ENCODE peak calls at places on chromosomes 11 and 22, in ten cellular contexts. A is fibroblast of pulmonary artery, Q is SW 1271, K is COR-L47, X is stromal cell of bone marrow, N is neural progenitor cell, V is GM04503, H is left colon, E is cardiac fibroblast, S is ELR. W is an unnamed sample.

GRCh38 chr22:38452373-38453064 is 2.5 kb downstream of the KCNJ4 start:
- DNase-seq in A (peak), Q (no peak), K (no peak), X (no peak), N (no peak), V (no peak), H (no peak), E (no peak), S (no peak), W (no peak)

GRCh38 chr11:131841028-131841427 is 470.6 kb downstream of the NTM start:
- DNase-seq in A (peak), Q (no peak), K (no peak), X (peak), N (no peak), V (no peak), H (no peak), E (peak), S (no peak), W (peak)

GRCh38 chr11:108774037-108774436 is 109.2 kb downstream of the DDX10 start:
- DNase-seq in A (no peak), Q (no peak), K (no peak), X (no peak), N (no peak), V (no peak), H (no peak), E (no peak), S (no peak), W (no peak)

GRCh38 chr11:82216927-82217570 is 516.6 kb downstream of the FAM181B start:
- DNase-seq in A (no peak), Q (no peak), K (no peak), X (no peak), N (no peak), V (no peak), H (no peak), E (no peak), S (no peak), W (no peak)

GRCh38 chr11:45145421-45146071 is 893 bp upstream of the PRDM11 start:
- DNase-seq in A (peak), Q (no peak), K (peak), X (peak), N (peak), V (no peak), H (peak), E (peak), S (peak), W (peak)

GRCh38 chr11:65502852-65503603 is 4.2 kb downstream of the MALAT1 start:
- DNase-seq in A (peak), Q (no peak), K (no peak), X (peak), N (no peak), V (no peak), H (no peak), E (peak), S (peak), W (peak)

GRCh38 chr22:29885610-29886009 is 2.6 kb downstream of the MTMR3 start:
- DNase-seq in A (no peak), Q (no peak), K (no peak), X (no peak), N (no peak), V (no peak), H (no peak), E (no peak), S (no peak), W (no peak)

GRCh38 chr22:44640618-44641155 is 61.3 kb upstream of the PRR5 start:
- DNase-seq in A (no peak), Q (no peak), K (no peak), X (no peak), N (no peak), V (no peak), H (no peak), E (no peak), S (no peak), W (no peak)

GRCh38 chr22:22733881-22734373 is 89.5 kb downstream of the GGTLC2 start:
- DNase-seq in A (no peak), Q (no peak), K (no peak), X (no peak), N (no peak), V (no peak), H (no peak), E (no peak), S (no peak), W (no peak)

GRCh38 chr22:26671317-26672059 is 14.1 kb downstream of the MIAT start:
- DNase-seq in A (no peak), Q (no peak), K (peak), X (no peak), N (no peak), V (no peak), H (peak), E (no peak), S (no peak), W (no peak)

GRCh38 chr11:61162092-61162935 is 1.1 kb upstream of the VPS37C start:
- DNase-seq in A (peak), Q (no peak), K (peak), X (no peak), N (no peak), V (no peak), H (no peak), E (peak), S (peak), W (peak)

GRCh38 chr22:49663823-49664222 is 163.8 kb downstream of the BRD1 start:
- DNase-seq in A (no peak), Q (no peak), K (no peak), X (no peak), N (no peak), V (no peak), H (no peak), E (no peak), S (no peak), W (no peak)

GRCh38 chr11:133830931-133831907 is 14.1 kb downstream of the SPATA19 start:
- DNase-seq in A (no peak), Q (no peak), K (no peak), X (no peak), N (peak), V (no peak), H (no peak), E (no peak), S (no peak), W (no peak)

GRCh38 chr11:130156108-130157022 is 3.2 kb upstream of the ST14 start:
- DNase-seq in A (peak), Q (no peak), K (no peak), X (no peak), N (no peak), V (no peak), H (no peak), E (peak), S (peak), W (no peak)

GRCh38 chr11:9313648-9314290 is 624 bp downstream of the TMEM41B start:
- DNase-seq in A (peak), Q (no peak), K (no peak), X (no peak), N (peak), V (no peak), H (peak), E (peak), S (peak), W (peak)